ENCODE peak calls at places on chromosome 21, in four cellular contexts. V is K562, P is A549, M is HepG2. N is an unnamed sample.

GRCh38 chr21:31366825-31367224 is 22.8 kb upstream of the TIAM1 start:
- DNase-seq in M (no peak), V (no peak), P (peak), N (no peak)

GRCh38 chr21:37208741-37209225 is 58.4 kb downstream of the VPS26C start:
- DNase-seq in P (no peak), V (no peak), M (no peak), N (no peak)

GRCh38 chr21:40074710-40075109 is 207.5 kb downstream of the PCP4 start:
- DNase-seq in V (no peak), M (no peak), P (no peak), N (no peak)

GRCh38 chr21:39847877-39848276 is 19.4 kb upstream of the PCP4 start:
- DNase-seq in P (no peak), M (no peak), V (no peak), N (no peak)

GRCh38 chr21:42391297-42391696 is 4.6 kb downstream of the TMPRSS3 start:
- DNase-seq in V (no peak), M (no peak), P (no peak), N (no peak)

GRCh38 chr21:42404534-42404933 is 832 bp downstream of the UBASH3A start:
- DNase-seq in P (no peak), M (no peak), V (peak), N (no peak)

GRCh38 chr21:39258207-39258606 is 55.2 kb downstream of the BRWD1 start:
- DNase-seq in P (no peak), V (no peak), M (no peak), N (no peak)

GRCh38 chr21:45768011-45768740 is 124.7 kb downstream of the PCBP3 start:
- DNase-seq in V (no peak), P (no peak), M (no peak), N (no peak)

GRCh38 chr21:45877160-45877438 is 104.5 kb upstream of the COL6A1 start:
- DNase-seq in P (no peak), M (no peak), V (no peak), N (no peak)

GRCh38 chr21:18228060-18228739 is 16.4 kb upstream of the CHODL start:
- DNase-seq in P (no peak), M (no peak), V (no peak), N (no peak)

GRCh38 chr21:38945536-38946245 is 140.0 kb downstream of the ETS2 start:
- DNase-seq in V (no peak), P (no peak), M (no peak), N (peak)

GRCh38 chr21:45934071-45934470 is 47.5 kb upstream of the COL6A1 start:
- DNase-seq in P (no peak), V (no peak), M (no peak), N (no peak)

GRCh38 chr21:35982717-35983116 is 77.6 kb downstream of the SETD4 start:
- DNase-seq in P (no peak), M (no peak), V (no peak), N (no peak)

GRCh38 chr21:40829791-40830190 is 17.2 kb downstream of the DSCAM start:
- DNase-seq in V (no peak), P (no peak), M (no peak), N (no peak)

GRCh38 chr21:44710756-44711326 is 531 bp downstream of the TSPEAR start:
- DNase-seq in P (no peak), V (no peak), M (no peak), N (peak)
- TF ChIP-seq ESRRA in P (no peak), V (no peak), M (no peak), N (no peak)

DNA sequence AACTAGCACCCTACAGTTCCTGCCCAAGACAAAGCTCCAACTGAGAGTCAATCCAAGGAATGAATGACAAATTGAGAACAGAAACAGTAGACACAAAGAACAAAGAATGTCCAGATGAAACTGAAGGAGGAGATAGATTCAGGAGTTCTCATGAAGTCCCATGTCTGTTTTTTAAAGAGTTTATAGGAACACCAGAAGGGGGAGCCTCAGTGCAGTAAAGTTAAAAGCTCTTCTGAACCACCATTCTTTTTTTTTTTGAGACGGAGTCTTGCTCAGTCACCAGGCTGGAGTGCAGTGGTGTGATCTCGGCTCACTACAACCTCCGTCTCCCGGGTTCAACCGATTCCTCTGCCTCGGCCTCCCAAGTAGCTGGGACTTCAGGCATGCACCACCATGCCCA is 323.6 kb downstream of the MRPL39 start:
- DNase-seq in V (no peak), P (peak), M (peak), N (no peak)
- TF ChIP-seq JUN in V (no peak), P (no peak), M (no peak), N (no peak)

GRCh38 chr21:32612075-32612998 is at the start of gene CFAP298:
- DNase-seq in P (peak), M (peak), V (peak), N (peak)

GRCh38 chr21:32612999-32613337 is 791 bp upstream of the CFAP298 start:
- DNase-seq in M (no peak), V (no peak), P (no peak), N (no peak)

GRCh38 chr21:32611471-32611997 is 643 bp downstream of the CFAP298 start:
- DNase-seq in V (peak), M (no peak), P (no peak), N (no peak)

GRCh38 chr21:32613436-32614043 is 1.4 kb upstream of the CFAP298 start:
- DNase-seq in P (no peak), M (no peak), V (peak), N (no peak)
- TF ChIP-seq ESRRA in P (no peak), M (no peak), V (no peak), N (no peak)

GRCh38 chr21:28267449-28267848 is 725.2 kb downstream of the LTN1 start:
- DNase-seq in P (no peak), V (no peak), M (no peak), N (no peak)

GRCh38 chr21:28266061-28266460 is 726.6 kb downstream of the LTN1 start:
- DNase-seq in M (no peak), V (no peak), P (no peak), N (no peak)

GRCh38 chr21:28272272-28272992 is 720.2 kb downstream of the LTN1 start:
- DNase-seq in M (no peak), V (no peak), P (no peak), N (no peak)

GRCh38 chr21:28269173-28269572 is 723.5 kb downstream of the LTN1 start:
- DNase-seq in P (no peak), V (no peak), M (no peak), N (no peak)

DNA sequence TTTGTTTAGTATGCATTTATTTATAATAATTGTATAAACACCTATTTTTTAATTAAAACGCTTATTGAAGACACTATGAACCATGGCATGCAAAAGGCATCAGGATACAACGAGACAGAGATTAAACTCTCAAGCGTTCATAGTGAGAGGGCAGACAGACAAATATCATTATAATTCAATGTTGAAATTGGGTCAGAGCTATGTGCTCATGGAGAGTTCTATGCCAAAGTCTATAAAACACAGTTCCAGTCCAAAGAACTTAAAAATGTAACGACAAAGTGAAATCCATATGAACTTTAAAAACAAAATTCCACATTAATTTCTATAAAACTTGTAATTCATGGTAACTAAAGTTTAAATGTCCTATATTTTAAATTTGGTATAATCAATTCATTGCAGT is 724.0 kb downstream of the LTN1 start:
- DNase-seq in P (no peak), V (no peak), M (no peak), N (no peak)
- TF ChIP-seq JUN in P (no peak), V (no peak), M (no peak), N (no peak)

N was measured in WTC11.